ENCODE peak calls at places on chromosome 10, in eight cellular contexts. J is GM12878, P is mammary epithelial cell, E is BE2C, C is A673, L is endothelial cell of umbilical vein, W is epithelial cell of esophagus, S is thoracic aorta. I is an unnamed sample.

GRCh38 chr10:110138197-110138812 is 69.1 kb upstream of the MXI1 start:
- DNase-seq in J (no peak), P (peak), E (no peak), C (peak), L (peak), W (peak), S (no peak), I (no peak)

GRCh38 chr10:129963831-129964501 is at the start of gene EBF3:
- DNase-seq in J (no peak), P (peak), E (peak), C (peak), L (peak), W (peak), S (no peak), I (no peak)

GRCh38 chr10:6423004-6423403 is 157.1 kb downstream of the PRKCQ start:
- DNase-seq in J (no peak), P (peak), E (no peak), C (no peak), L (no peak), W (peak), S (no peak), I (no peak)

GRCh38 chr10:54262726-54263125 is 538.3 kb downstream of the PCDH15 start:
- DNase-seq in J (no peak), P (no peak), E (peak), C (no peak), L (no peak), W (no peak), S (no peak), I (no peak)

GRCh38 chr10:13834581-13835286 is 248.0 kb downstream of the PRPF18 start:
- DNase-seq in J (no peak), P (no peak), E (no peak), C (peak), L (peak), W (no peak), S (no peak), I (no peak)

GRCh38 chr10:51620131-51620530 is 79.3 kb downstream of the CSTF2T start:
- DNase-seq in J (no peak), P (no peak), E (no peak), C (no peak), L (no peak), W (no peak), S (no peak), I (no peak)

GRCh38 chr10:71221586-71222202 is 9.3 kb downstream of the UNC5B start:
- DNase-seq in J (no peak), P (no peak), E (no peak), C (no peak), L (no peak), W (no peak), S (no peak), I (no peak)

GRCh38 chr10:113062977-113063967 is 113.2 kb downstream of the TCF7L2 start:
- DNase-seq in J (no peak), P (no peak), E (peak), C (peak), L (no peak), W (no peak), S (no peak), I (no peak)

GRCh38 chr10:97456034-97456685 is 10.2 kb downstream of the ZDHHC16 start:
- DNase-seq in J (no peak), P (no peak), E (no peak), C (no peak), L (no peak), W (no peak), S (no peak), I (no peak)

GRCh38 chr10:60089095-60089494 is 182.7 kb upstream of the CCDC6 start:
- DNase-seq in J (no peak), P (no peak), E (no peak), C (no peak), L (peak), W (no peak), S (no peak), I (no peak)

GRCh38 chr10:122746408-122746807 is 46.8 kb upstream of the C10orf120 start:
- DNase-seq in J (no peak), P (peak), E (no peak), C (no peak), L (no peak), W (peak), S (no peak), I (no peak)

GRCh38 chr10:14952851-14953451 is 945 bp downstream of the DCLRE1C start:
- DNase-seq in J (no peak), P (no peak), E (no peak), C (no peak), L (no peak), W (peak), S (no peak), I (no peak)

GRCh38 chr10:60646966-60647796 is 131.1 kb upstream of the CDK1 start:
- DNase-seq in J (peak), P (peak), E (peak), C (peak), L (peak), W (peak), S (no peak), I (no peak)

GRCh38 chr10:89069589-89069988 is 79.0 kb downstream of the FAS start:
- DNase-seq in J (no peak), P (no peak), E (no peak), C (no peak), L (no peak), W (no peak), S (no peak), I (no peak)

GRCh38 chr10:110221721-110222261 is 14.4 kb downstream of the MXI1 start:
- DNase-seq in J (no peak), P (peak), E (peak), C (peak), L (peak), W (peak), S (peak), I (no peak)

GRCh38 chr10:116741391-116742351 is 695 bp downstream of the HSPA12A start:
- DNase-seq in J (no peak), P (no peak), E (peak), C (no peak), L (no peak), W (no peak), S (no peak), I (no peak)

GRCh38 chr10:58998924-58999713 is 177.3 kb upstream of the PHYHIPL start:
- DNase-seq in J (no peak), P (no peak), E (no peak), C (no peak), L (no peak), W (no peak), S (peak), I (no peak)

GRCh38 chr10:29257106-29257783 is 31.6 kb upstream of the LYZL1 start:
- DNase-seq in J (no peak), P (peak), E (no peak), C (no peak), L (no peak), W (no peak), S (peak), I (no peak)

GRCh38 chr10:113704637-113705343 is 25.1 kb downstream of the CASP7 start:
- DNase-seq in J (no peak), P (peak), E (peak), C (peak), L (peak), W (peak), S (no peak), I (no peak)

GRCh38 chr10:5484205-5484604 is 15.2 kb downstream of the CALML5 start:
- DNase-seq in J (no peak), P (peak), E (no peak), C (no peak), L (no peak), W (peak), S (no peak), I (no peak)

GRCh38 chr10:100163704-100164621 is 21.9 kb downstream of the ERLIN1 start:
- DNase-seq in J (no peak), P (peak), E (no peak), C (no peak), L (no peak), W (peak), S (no peak), I (no peak)

GRCh38 chr10:94292448-94293118 is 70.2 kb downstream of the NOC3L start:
- DNase-seq in J (no peak), P (peak), E (no peak), C (peak), L (peak), W (peak), S (no peak), I (no peak)

GRCh38 chr10:132701099-132701845 is 84.7 kb downstream of the NKX6-2 start:
- DNase-seq in J (no peak), P (no peak), E (no peak), C (no peak), L (no peak), W (no peak), S (no peak), I (no peak)

GRCh38 chr10:79356104-79356503 is 8.8 kb downstream of the PPIF start:
- DNase-seq in J (no peak), P (no peak), E (no peak), C (no peak), L (no peak), W (no peak), S (no peak), I (no peak)

GRCh38 chr10:87664276-87664687 is 4.6 kb downstream of the PAPSS2 start:
- DNase-seq in J (no peak), P (no peak), E (no peak), C (no peak), L (no peak), W (no peak), S (no peak), I (no peak)

GRCh38 chr10:87660484-87661133 is 931 bp downstream of the PAPSS2 start:
- DNase-seq in J (no peak), P (no peak), E (no peak), C (no peak), L (peak), W (peak), S (no peak), I (no peak)

GRCh38 chr10:87658858-87659555 is 671 bp upstream of the PAPSS2 start:
- DNase-seq in J (no peak), P (no peak), E (no peak), C (no peak), L (peak), W (no peak), S (no peak), I (no peak)

GRCh38 chr10:87659571-87660483 is at the start of gene PAPSS2:
- DNase-seq in J (no peak), P (peak), E (peak), C (peak), L (peak), W (peak), S (peak), I (no peak)

DNA sequence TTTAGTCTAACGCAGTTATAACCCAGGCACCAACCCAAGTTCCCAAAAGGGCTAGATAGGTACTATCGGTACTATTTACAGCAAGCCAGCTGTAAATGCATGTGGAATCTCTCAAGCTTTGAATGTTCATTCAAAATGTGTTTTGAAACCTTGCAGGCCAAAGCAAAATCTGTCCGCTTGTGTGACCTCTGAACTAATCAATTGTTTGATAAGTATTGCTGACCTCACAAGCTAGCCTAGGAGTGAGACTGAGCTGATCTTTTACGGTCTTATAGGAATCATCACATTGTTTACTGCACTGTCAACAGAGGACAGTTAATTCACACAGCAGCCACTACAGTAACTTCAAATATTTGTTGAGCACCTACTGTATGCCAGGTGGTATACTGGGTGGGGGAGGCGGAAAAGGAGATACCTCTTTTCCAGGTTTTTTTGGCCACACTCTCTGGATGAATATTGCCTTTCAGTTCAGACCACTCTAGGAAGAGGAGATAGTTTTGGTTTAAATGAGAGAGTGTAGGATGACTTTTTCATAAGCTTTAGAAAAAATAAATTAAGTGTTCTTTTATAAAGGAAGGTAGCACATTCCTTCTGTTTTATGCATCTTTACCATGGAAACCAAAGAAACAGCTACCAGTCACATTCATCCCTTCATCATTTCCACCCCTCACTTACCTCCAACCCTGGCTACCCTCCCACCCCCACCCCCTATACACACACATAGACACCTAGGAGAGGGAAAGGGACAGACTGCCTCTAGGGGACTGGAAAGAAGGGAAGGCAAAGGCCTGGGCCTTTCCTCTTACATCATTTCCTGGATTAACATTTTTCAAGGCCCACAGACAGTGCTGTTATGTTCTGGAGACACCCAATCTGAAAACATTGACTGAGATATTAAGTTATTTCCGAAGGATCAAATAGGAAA is 2.4 kb downstream of the PAPSS2 start:
- DNase-seq in J (no peak), P (no peak), E (no peak), C (peak), L (peak), W (no peak), S (no peak), I (no peak)
- H3K4me3 ChIP-seq in J (no peak), P (no peak), E (no peak), C (no peak), L (no peak), W (no peak), S (no peak), I (no peak)

GRCh38 chr10:2921956-2922680 is 145.2 kb upstream of the PFKP start:
- DNase-seq in J (no peak), P (no peak), E (no peak), C (no peak), L (peak), W (no peak), S (no peak), I (no peak)
- TF ChIP-seq CTCF in J (no peak), P (no peak), E (no peak), C (no peak), L (peak), W (no peak), S (no peak), I (no peak)

GRCh38 chr10:95524358-95525032 is 36.7 kb downstream of the SORBS1 start:
- DNase-seq in J (no peak), P (no peak), E (no peak), C (no peak), L (no peak), W (no peak), S (no peak), I (no peak)

GRCh38 chr10:95530021-95530420 is 31.1 kb downstream of the SORBS1 start:
- DNase-seq in J (no peak), P (no peak), E (no peak), C (no peak), L (no peak), W (no peak), S (no peak), I (no peak)

GRCh38 chr10:95526066-95526465 is 35.1 kb downstream of the SORBS1 start:
- DNase-seq in J (no peak), P (no peak), E (no peak), C (no peak), L (no peak), W (no peak), S (no peak), I (no peak)

GRCh38 chr10:95530561-95530960 is 30.6 kb downstream of the SORBS1 start:
- DNase-seq in J (no peak), P (no peak), E (no peak), C (no peak), L (no peak), W (no peak), S (no peak), I (no peak)

GRCh38 chr10:95525033-95525418 is 36.1 kb downstream of the SORBS1 start:
- DNase-seq in J (no peak), P (peak), E (no peak), C (no peak), L (no peak), W (no peak), S (no peak), I (no peak)
- H3K4me3 ChIP-seq in J (no peak), P (no peak), E (no peak), C (no peak), L (no peak), W (no peak), S (peak), I (no peak)

GRCh38 chr10:118798186-118798811 is 43.5 kb upstream of the CACUL1 start:
- DNase-seq in J (no peak), P (peak), E (no peak), C (no peak), L (no peak), W (peak), S (no peak), I (no peak)

GRCh38 chr10:118802126-118802793 is 47.5 kb upstream of the CACUL1 start:
- DNase-seq in J (no peak), P (no peak), E (no peak), C (no peak), L (no peak), W (no peak), S (no peak), I (no peak)

GRCh38 chr10:118804262-118804773 is 49.5 kb upstream of the CACUL1 start:
- DNase-seq in J (no peak), P (no peak), E (no peak), C (no peak), L (no peak), W (no peak), S (no peak), I (no peak)

GRCh38 chr10:118799779-118800178 is 45.0 kb upstream of the CACUL1 start:
- DNase-seq in J (no peak), P (peak), E (no peak), C (no peak), L (no peak), W (peak), S (no peak), I (no peak)

DNA sequence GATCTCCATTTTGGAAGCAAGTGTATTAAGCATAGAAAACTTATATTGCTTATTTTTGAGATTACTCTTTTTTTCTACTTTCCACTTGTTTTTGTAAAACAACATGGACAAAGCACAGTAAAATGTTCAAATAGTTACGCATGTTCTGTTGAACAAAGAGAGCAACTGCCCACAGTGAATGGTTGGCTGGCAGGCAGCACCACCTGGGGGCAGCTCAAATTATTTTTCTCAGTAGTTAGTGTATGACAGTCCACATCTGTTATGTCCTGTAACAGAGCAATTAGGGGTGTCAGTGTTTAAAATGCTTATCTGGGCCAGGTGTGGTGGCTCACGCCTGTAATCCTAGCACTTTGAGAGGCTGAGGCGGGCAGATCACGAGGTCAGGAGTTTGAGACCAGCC is 46.1 kb upstream of the CACUL1 start:
- DNase-seq in J (no peak), P (peak), E (peak), C (peak), L (peak), W (peak), S (no peak), I (no peak)
- TF ChIP-seq CTCF in J (peak), P (peak), E (peak), C (peak), L (peak), W (peak), S (peak), I (peak)